ENCODE peak calls at places on chromosomes 5 and 9, in six cellular contexts. P is AG10803; U is MV-4-11; O is fibroblast of the conjunctiva; K is retina; N is stimulated activated CD4-positive, alpha-beta T cell treated with anti-CD3 and anti-CD28 coated beads, Interleukin-2, amount 100 ng/mL, for 4 hours. Z is an unnamed sample.

GRCh38 chr9:88775037-88775471 is 216.2 kb upstream of the S1PR3 start:
- DNase-seq in U (peak), P (peak), K (no peak), O (peak), N (no peak), Z (peak)

GRCh38 chr5:31100781-31101180 is 92.7 kb upstream of the CDH6 start:
- DNase-seq in P (no peak), K (no peak), U (no peak), O (no peak), N (no peak), Z (no peak)

GRCh38 chr9:524008-524407 is 309.3 kb downstream of the DOCK8 start:
- DNase-seq in U (no peak), K (no peak), P (no peak), N (no peak), O (no peak), Z (no peak)

GRCh38 chr9:111016046-111017026 is 21.9 kb downstream of the LPAR1 start:
- DNase-seq in U (peak), O (peak), P (peak), N (no peak), K (no peak), Z (no peak)

GRCh38 chr9:98791147-98792095 is 4.9 kb downstream of the ANKS6 start:
- DNase-seq in P (peak), K (peak), N (no peak), O (peak), U (peak), Z (peak)

GRCh38 chr9:30197954-30198353 is 2186.5 kb upstream of the ACO1 start:
- DNase-seq in N (no peak), U (no peak), K (no peak), O (no peak), P (no peak), Z (no peak)

GRCh38 chr5:141681695-141682641 is at the start of gene ARAP3:
- DNase-seq in P (peak), N (no peak), K (peak), U (peak), O (peak), Z (peak)

GRCh38 chr5:68407312-68408239 is 192.0 kb downstream of the PIK3R1 start:
- DNase-seq in P (no peak), K (no peak), U (no peak), N (no peak), O (no peak), Z (no peak)

GRCh38 chr9:106772523-106773290 is 90.3 kb upstream of the ZNF462 start:
- DNase-seq in N (no peak), P (peak), K (no peak), U (no peak), O (peak), Z (no peak)

GRCh38 chr5:135448071-135448704 is 1.0 kb upstream of the DCANP1 start:
- DNase-seq in N (no peak), O (no peak), U (no peak), K (no peak), P (no peak), Z (no peak)

GRCh38 chr9:71681104-71681707 is 87.1 kb downstream of the CEMIP2 start:
- DNase-seq in U (no peak), K (no peak), P (peak), N (no peak), O (no peak), Z (no peak)

GRCh38 chr5:103177543-103177942 is 57.4 kb downstream of the PPIP5K2 start:
- DNase-seq in P (no peak), N (no peak), K (no peak), U (no peak), O (no peak), Z (no peak)

GRCh38 chr9:32707326-32707725 is 71.9 kb upstream of the TAF1L start:
- DNase-seq in P (peak), U (no peak), K (no peak), N (no peak), O (no peak), Z (no peak)

Z was measured in MG63.